ENCODE peak calls at places on chromosomes 5 and 9, in ten cellular contexts. K is lower leg skin; P is stimulated activated CD4-positive, alpha-beta T cell treated with anti-CD3 and anti-CD28 coated beads, Interleukin-1b, Interleukin-23, amount 100 ng/mL, for 4 hours; N is HFF-Myc; D is progenitor cell of endocrine pancreas; B is IMR-90; T is neural crest cell; I is sciatic nerve; O is GOT3; E is Calu3. S is an unnamed sample.

GRCh38 chr9:6149315-6149714 is 66.3 kb upstream of the IL33 start:
- DNase-seq in K (no peak), P (no peak), N (no peak), D (no peak), B (no peak), T (no peak), I (no peak), O (no peak), E (no peak), S (no peak)

GRCh38 chr9:90092512-90092911 is 487.7 kb downstream of the GADD45G start:
- DNase-seq in K (no peak), P (no peak), N (no peak), D (no peak), B (no peak), T (no peak), I (no peak), O (no peak), E (no peak), S (no peak)

GRCh38 chr9:73022353-73022752 is 69.5 kb upstream of the ALDH1A1 start:
- DNase-seq in K (no peak), P (no peak), N (no peak), D (no peak), B (no peak), T (no peak), I (no peak), O (no peak), E (no peak), S (no peak)

GRCh38 chr5:95955996-95956899 is 5.4 kb downstream of the ELL2 start:
- DNase-seq in K (no peak), P (no peak), N (no peak), D (no peak), B (no peak), T (no peak), I (no peak), O (no peak), E (no peak), S (no peak)

GRCh38 chr9:17900604-17901003 is 321.7 kb downstream of the SH3GL2 start:
- DNase-seq in K (no peak), P (no peak), N (no peak), D (no peak), B (peak), T (no peak), I (no peak), O (no peak), E (no peak), S (no peak)

GRCh38 chr5:59685806-59686205 is 207.7 kb downstream of the PDE4D start:
- DNase-seq in K (no peak), P (no peak), N (peak), D (no peak), B (peak), T (no peak), I (no peak), O (no peak), E (no peak), S (no peak)

GRCh38 chr5:179235416-179236400 is 109.6 kb downstream of the ADAMTS2 start:
- DNase-seq in K (no peak), P (no peak), N (no peak), D (no peak), B (no peak), T (no peak), I (no peak), O (no peak), E (no peak), S (no peak)

GRCh38 chr5:103340717-103341397 is 82.3 kb downstream of the MACIR start:
- DNase-seq in K (no peak), P (no peak), N (no peak), D (no peak), B (peak), T (no peak), I (no peak), O (no peak), E (no peak), S (no peak)

GRCh38 chr9:134863306-134863902 is 17.2 kb upstream of the FCN2 start:
- DNase-seq in K (no peak), P (no peak), N (no peak), D (no peak), B (no peak), T (no peak), I (peak), O (no peak), E (no peak), S (no peak)

GRCh38 chr5:128579669-128580068 is 41.6 kb upstream of the FBN2 start:
- DNase-seq in K (no peak), P (no peak), N (no peak), D (no peak), B (peak), T (no peak), I (no peak), O (no peak), E (no peak), S (no peak)

GRCh38 chr9:21605489-21605931 is 123.4 kb upstream of the IFNE start:
- DNase-seq in K (no peak), P (no peak), N (peak), D (no peak), B (peak), T (no peak), I (no peak), O (no peak), E (no peak), S (no peak)

GRCh38 chr5:122093415-122093814 is 15.4 kb upstream of the LOX start:
- DNase-seq in K (no peak), P (no peak), N (no peak), D (no peak), B (peak), T (no peak), I (no peak), O (no peak), E (no peak), S (no peak)

GRCh38 chr9:19156805-19157204 is 29.5 kb upstream of the PLIN2 start:
- DNase-seq in K (peak), P (no peak), N (no peak), D (no peak), B (no peak), T (no peak), I (no peak), O (no peak), E (no peak), S (no peak)

GRCh38 chr5:34474573-34475021 is 181.5 kb upstream of the RAI14 start:
- DNase-seq in K (no peak), P (no peak), N (no peak), D (no peak), B (peak), T (no peak), I (no peak), O (no peak), E (peak), S (no peak)

GRCh38 chr5:167916261-167916660 is 375.2 kb upstream of the WWC1 start:
- DNase-seq in K (no peak), P (no peak), N (no peak), D (no peak), B (no peak), T (no peak), I (no peak), O (no peak), E (no peak), S (no peak)

GRCh38 chr9:32486839-32487562 is 39.0 kb downstream of the RIGI start:
- DNase-seq in K (no peak), P (no peak), N (no peak), D (no peak), B (peak), T (no peak), I (no peak), O (no peak), E (no peak), S (no peak)

GRCh38 chr5:1409386-1410110 is 35.7 kb downstream of the SLC6A3 start:
- DNase-seq in K (no peak), P (no peak), N (peak), D (peak), B (peak), T (peak), I (no peak), O (no peak), E (peak), S (peak)

GRCh38 chr9:84703793-84704192 is 34.3 kb downstream of the NTRK2 start:
- DNase-seq in K (no peak), P (no peak), N (no peak), D (no peak), B (no peak), T (no peak), I (no peak), O (no peak), E (no peak), S (no peak)

GRCh38 chr5:33788922-33789321 is 102.9 kb downstream of the ADAMTS12 start:
- DNase-seq in K (no peak), P (no peak), N (peak), D (no peak), B (peak), T (no peak), I (no peak), O (no peak), E (no peak), S (no peak)

GRCh38 chr9:629136-629535 is 212.4 kb upstream of the DMRT1 start:
- DNase-seq in K (no peak), P (no peak), N (no peak), D (no peak), B (peak), T (no peak), I (no peak), O (no peak), E (no peak), S (no peak)

GRCh38 chr9:106733828-106734227 is 129.1 kb upstream of the ZNF462 start:
- DNase-seq in K (no peak), P (no peak), N (no peak), D (no peak), B (no peak), T (no peak), I (no peak), O (no peak), E (no peak), S (no peak)

GRCh38 chr5:1016476-1016875 is 7.9 kb downstream of the NKD2 start:
- DNase-seq in K (no peak), P (no peak), N (no peak), D (no peak), B (no peak), T (no peak), I (no peak), O (no peak), E (no peak), S (no peak)

GRCh38 chr5:157476699-157477408 is 16.8 kb downstream of the NIPAL4 start:
- DNase-seq in K (peak), P (no peak), N (peak), D (peak), B (peak), T (peak), I (no peak), O (no peak), E (peak), S (peak)

GRCh38 chr5:103293719-103294118 is 35.2 kb downstream of the MACIR start:
- DNase-seq in K (no peak), P (no peak), N (no peak), D (no peak), B (no peak), T (no peak), I (no peak), O (no peak), E (no peak), S (no peak)

GRCh38 chr5:126938461-126938860 is 91.9 kb downstream of the MARCHF3 start:
- DNase-seq in K (no peak), P (no peak), N (no peak), D (no peak), B (peak), T (no peak), I (no peak), O (no peak), E (no peak), S (no peak)

GRCh38 chr9:87095961-87096360 is 148.7 kb upstream of the GAS1 start:
- DNase-seq in K (no peak), P (no peak), N (no peak), D (no peak), B (no peak), T (no peak), I (no peak), O (no peak), E (no peak), S (no peak)

GRCh38 chr9:90552317-90552716 is 90.3 kb downstream of the DIRAS2 start:
- DNase-seq in K (no peak), P (no peak), N (no peak), D (no peak), B (no peak), T (no peak), I (no peak), O (no peak), E (no peak), S (no peak)

GRCh38 chr5:98992552-98992951 is 63.7 kb upstream of the CHD1 start:
- DNase-seq in K (no peak), P (no peak), N (no peak), D (no peak), B (no peak), T (no peak), I (no peak), O (no peak), E (no peak), S (no peak)

GRCh38 chr5:120160120-120160895 is 303.8 kb upstream of the PRR16 start:
- DNase-seq in K (no peak), P (no peak), N (no peak), D (no peak), B (peak), T (no peak), I (no peak), O (no peak), E (no peak), S (no peak)

GRCh38 chr5:159732220-159732619 is 184.1 kb upstream of the ADRA1B start:
- DNase-seq in K (no peak), P (no peak), N (no peak), D (no peak), B (no peak), T (no peak), I (no peak), O (no peak), E (no peak), S (no peak)